ENCODE peak calls at places on chromosomes 16 and 17, in seven cellular contexts. J is stimulated activated CD8-positive, alpha-beta memory T cell treated with anti-CD3 and anti-CD28 coated beads, Interleukin-15, amount 100 ng/mL, for 24 hours; E is activated T-helper 1 cell treated with Interleukin-2 at 50 U/mL for 16 hours; R is central memory CD4-positive, alpha-beta T cell; W is M059J; N is Caco-2; G is skeletal muscle cell. S is an unnamed sample.

GRCh38 chr16:11781773-11782172 is 15.3 kb downstream of the ZC3H7A start:
- DNase-seq in J (no peak), E (no peak), R (no peak), W (no peak), N (no peak), G (no peak), S (no peak)

GRCh38 chr17:7587831-7588230 is 2.1 kb downstream of the SOX15 start:
- DNase-seq in J (no peak), E (no peak), R (no peak), W (peak; percentile 60), N (no peak), G (no peak), S (no peak)

GRCh38 chr16:83561876-83562275 is 245.9 kb upstream of the HSBP1 start:
- DNase-seq in J (no peak), E (no peak), R (no peak), W (peak; percentile 44), N (peak; percentile 47), G (no peak), S (no peak)

GRCh38 chr17:75535119-75535537 is 9.6 kb downstream of the LLGL2 start:
- DNase-seq in J (no peak), E (peak; percentile 41), R (peak; percentile 50), W (no peak), N (no peak), G (no peak), S (no peak)

GRCh38 chr17:59074494-59074893 is 32.2 kb downstream of the TRIM37 start:
- DNase-seq in J (no peak), E (no peak), R (no peak), W (peak; percentile 36), N (no peak), G (no peak), S (no peak)

GRCh38 chr17:41015473-41015872 is 6.5 kb upstream of the KRTAP3-1 start:
- DNase-seq in J (no peak), E (no peak), R (no peak), W (no peak), N (no peak), G (no peak), S (no peak)

GRCh38 chr16:83143788-83144187 is 517.0 kb downstream of the CDH13 start:
- DNase-seq in J (no peak), E (no peak), R (no peak), W (no peak), N (peak; percentile 92), G (peak; percentile 39), S (no peak)

GRCh38 chr17:76252040-76252954 is 12.0 kb upstream of the RNF157 start:
- DNase-seq in J (no peak), E (no peak), R (peak; percentile 37), W (peak; percentile 99), N (peak; percentile 45), G (peak; percentile 86), S (no peak)

GRCh38 chr17:30332057-30332542 is 1.8 kb downstream of the TMIGD1 start:
- DNase-seq in J (no peak), E (peak; percentile 21), R (peak; percentile 82), W (peak; percentile 92), N (no peak), G (no peak), S (no peak)

GRCh38 chr16:67666032-67666537 is 465 bp downstream of the ENKD1 start:
- DNase-seq in J (no peak), E (no peak), R (no peak), W (peak; percentile 46), N (peak; percentile 63), G (no peak), S (no peak)

GRCh38 chr16:66511615-66512500 is 38.1 kb downstream of the TK2 start:
- DNase-seq in J (no peak), E (no peak), R (no peak), W (peak; percentile 86), N (no peak), G (no peak), S (no peak)